ENCODE peak calls at places on chromosomes 6 and 20, in four cellular contexts. One of them, this sample, is unnamed.

GRCh38 chr6:106731144-106731842 is 101.9 kb downstream of the QRSL1 start:
- DNase-seq in activated T-helper 1 cell treated with anti-CD3 and anti-CD28 coated beads, Interleukin-2, amount 50 U/mL, for 16 hours: no peak
- DNase-seq in neural progenitor cell: no peak
- DNase-seq in activated effector memory CD4-positive, alpha-beta T cell treated with Interleukin-2 at 50 U/mL for 16 hours: no peak
- DNase-seq in this sample: no peak

GRCh38 chr20:32589256-32589655 is 4.1 kb upstream of the NOL4L start:
- DNase-seq in activated T-helper 1 cell treated with anti-CD3 and anti-CD28 coated beads, Interleukin-2, amount 50 U/mL, for 16 hours: no peak
- DNase-seq in neural progenitor cell: no peak
- DNase-seq in activated effector memory CD4-positive, alpha-beta T cell treated with Interleukin-2 at 50 U/mL for 16 hours: no peak
- DNase-seq in this sample: no peak

GRCh38 chr6:6810727-6811126 is 222.2 kb downstream of the LY86 start:
- DNase-seq in activated T-helper 1 cell treated with anti-CD3 and anti-CD28 coated beads, Interleukin-2, amount 50 U/mL, for 16 hours: no peak
- DNase-seq in neural progenitor cell: no peak
- DNase-seq in activated effector memory CD4-positive, alpha-beta T cell treated with Interleukin-2 at 50 U/mL for 16 hours: no peak
- DNase-seq in this sample: no peak

GRCh38 chr6:79808846-79809245 is 138.5 kb downstream of the ELOVL4 start:
- DNase-seq in activated T-helper 1 cell treated with anti-CD3 and anti-CD28 coated beads, Interleukin-2, amount 50 U/mL, for 16 hours: no peak
- DNase-seq in neural progenitor cell: no peak
- DNase-seq in activated effector memory CD4-positive, alpha-beta T cell treated with Interleukin-2 at 50 U/mL for 16 hours: no peak
- DNase-seq in this sample: no peak

GRCh38 chr20:23084282-23084844 is 1.8 kb downstream of the CD93 start:
- DNase-seq in activated T-helper 1 cell treated with anti-CD3 and anti-CD28 coated beads, Interleukin-2, amount 50 U/mL, for 16 hours: no peak
- DNase-seq in neural progenitor cell: no peak
- DNase-seq in activated effector memory CD4-positive, alpha-beta T cell treated with Interleukin-2 at 50 U/mL for 16 hours: no peak
- DNase-seq in this sample: no peak

GRCh38 chr20:6851136-6851535 is 83.7 kb downstream of the BMP2 start:
- DNase-seq in activated T-helper 1 cell treated with anti-CD3 and anti-CD28 coated beads, Interleukin-2, amount 50 U/mL, for 16 hours: no peak
- DNase-seq in neural progenitor cell: no peak
- DNase-seq in activated effector memory CD4-positive, alpha-beta T cell treated with Interleukin-2 at 50 U/mL for 16 hours: no peak
- DNase-seq in this sample: no peak

GRCh38 chr6:159852877-159853276 is 37.9 kb upstream of the MAS1 start:
- DNase-seq in activated T-helper 1 cell treated with anti-CD3 and anti-CD28 coated beads, Interleukin-2, amount 50 U/mL, for 16 hours: no peak
- DNase-seq in neural progenitor cell: no peak
- DNase-seq in activated effector memory CD4-positive, alpha-beta T cell treated with Interleukin-2 at 50 U/mL for 16 hours: no peak
- DNase-seq in this sample: no peak

GRCh38 chr6:8707956-8708772 is 272.8 kb upstream of the SLC35B3 start:
- DNase-seq in activated T-helper 1 cell treated with anti-CD3 and anti-CD28 coated beads, Interleukin-2, amount 50 U/mL, for 16 hours: no peak
- DNase-seq in neural progenitor cell: peak
- DNase-seq in activated effector memory CD4-positive, alpha-beta T cell treated with Interleukin-2 at 50 U/mL for 16 hours: no peak
- DNase-seq in this sample: no peak

GRCh38 chr20:34083137-34083536 is 28.9 kb downstream of the EIF2S2 start:
- DNase-seq in activated T-helper 1 cell treated with anti-CD3 and anti-CD28 coated beads, Interleukin-2, amount 50 U/mL, for 16 hours: no peak
- DNase-seq in neural progenitor cell: no peak
- DNase-seq in activated effector memory CD4-positive, alpha-beta T cell treated with Interleukin-2 at 50 U/mL for 16 hours: no peak
- DNase-seq in this sample: no peak

GRCh38 chr6:35402136-35402855 is 49.8 kb upstream of the FANCE start:
- DNase-seq in activated T-helper 1 cell treated with anti-CD3 and anti-CD28 coated beads, Interleukin-2, amount 50 U/mL, for 16 hours: no peak
- DNase-seq in neural progenitor cell: peak
- DNase-seq in activated effector memory CD4-positive, alpha-beta T cell treated with Interleukin-2 at 50 U/mL for 16 hours: no peak
- DNase-seq in this sample: no peak

GRCh38 chr20:57505991-57506390 is 18.9 kb downstream of the CTCFL start:
- DNase-seq in activated T-helper 1 cell treated with anti-CD3 and anti-CD28 coated beads, Interleukin-2, amount 50 U/mL, for 16 hours: no peak
- DNase-seq in neural progenitor cell: no peak
- DNase-seq in activated effector memory CD4-positive, alpha-beta T cell treated with Interleukin-2 at 50 U/mL for 16 hours: no peak
- DNase-seq in this sample: no peak

GRCh38 chr6:100614933-100615332 is 150.2 kb upstream of the SIM1 start:
- DNase-seq in activated T-helper 1 cell treated with anti-CD3 and anti-CD28 coated beads, Interleukin-2, amount 50 U/mL, for 16 hours: no peak
- DNase-seq in neural progenitor cell: no peak
- DNase-seq in activated effector memory CD4-positive, alpha-beta T cell treated with Interleukin-2 at 50 U/mL for 16 hours: no peak
- DNase-seq in this sample: no peak

GRCh38 chr20:44629542-44629941 is 22.0 kb downstream of the ADA start:
- DNase-seq in activated T-helper 1 cell treated with anti-CD3 and anti-CD28 coated beads, Interleukin-2, amount 50 U/mL, for 16 hours: no peak
- DNase-seq in neural progenitor cell: no peak
- DNase-seq in activated effector memory CD4-positive, alpha-beta T cell treated with Interleukin-2 at 50 U/mL for 16 hours: no peak
- DNase-seq in this sample: no peak

GRCh38 chr6:168024951-168025510 is 27.6 kb downstream of the KIF25 start:
- DNase-seq in activated T-helper 1 cell treated with anti-CD3 and anti-CD28 coated beads, Interleukin-2, amount 50 U/mL, for 16 hours: no peak
- DNase-seq in neural progenitor cell: no peak
- DNase-seq in activated effector memory CD4-positive, alpha-beta T cell treated with Interleukin-2 at 50 U/mL for 16 hours: no peak
- DNase-seq in this sample: no peak

GRCh38 chr20:6769953-6770831 is 2.7 kb downstream of the BMP2 start:
- DNase-seq in activated T-helper 1 cell treated with anti-CD3 and anti-CD28 coated beads, Interleukin-2, amount 50 U/mL, for 16 hours: no peak
- DNase-seq in neural progenitor cell: peak
- DNase-seq in activated effector memory CD4-positive, alpha-beta T cell treated with Interleukin-2 at 50 U/mL for 16 hours: no peak
- DNase-seq in this sample: no peak

GRCh38 chr20:64254571-64255360 is 782 bp upstream of the PCMTD2 start:
- DNase-seq in activated T-helper 1 cell treated with anti-CD3 and anti-CD28 coated beads, Interleukin-2, amount 50 U/mL, for 16 hours: no peak
- DNase-seq in neural progenitor cell: no peak
- DNase-seq in activated effector memory CD4-positive, alpha-beta T cell treated with Interleukin-2 at 50 U/mL for 16 hours: no peak
- DNase-seq in this sample: no peak

GRCh38 chr6:80106418-80107235 is at the start of gene BCKDHB:
- DNase-seq in activated T-helper 1 cell treated with anti-CD3 and anti-CD28 coated beads, Interleukin-2, amount 50 U/mL, for 16 hours: peak
- DNase-seq in neural progenitor cell: peak
- DNase-seq in activated effector memory CD4-positive, alpha-beta T cell treated with Interleukin-2 at 50 U/mL for 16 hours: peak
- DNase-seq in this sample: peak

GRCh38 chr6:136994782-136995181 is 50.0 kb downstream of the IL20RA start:
- DNase-seq in activated T-helper 1 cell treated with anti-CD3 and anti-CD28 coated beads, Interleukin-2, amount 50 U/mL, for 16 hours: no peak
- DNase-seq in neural progenitor cell: no peak
- DNase-seq in activated effector memory CD4-positive, alpha-beta T cell treated with Interleukin-2 at 50 U/mL for 16 hours: no peak
- DNase-seq in this sample: no peak

This sample was measured in activated naive CD8-positive, alpha-beta T cell treated with anti-CD3 and anti-CD28 coated beads, Interleukin-2, amount 10 ng/mL, durations not matched to agents 7 days and 5 days.